ENCODE peak calls at places on chromosomes 1 and 21, in five cellular contexts. Q, W, C, Y and Z are unnamed samples.

GRCh38 chr1:175725684-175726083 is 17.7 kb downstream of the TNR start:
- DNase-seq in Q (no peak), W (no peak), C (peak), Y (no peak), Z (peak)

GRCh38 chr1:33140153-33141149 is 41.4 kb downstream of the TRIM62 start:
- DNase-seq in Q (no peak), W (no peak), C (no peak), Y (peak), Z (peak)

GRCh38 chr1:247639381-247639981 is 34.1 kb downstream of the OR2G3 start:
- DNase-seq in Q (no peak), W (peak), C (peak), Y (peak), Z (peak)

GRCh38 chr1:77744576-77744975 is 15.1 kb downstream of the USP33 start:
- DNase-seq in Q (no peak), W (no peak), C (no peak), Y (no peak), Z (peak)

GRCh38 chr1:206703647-206704046 is 18.9 kb downstream of the MAPKAPK2 start:
- DNase-seq in Q (no peak), W (no peak), C (no peak), Y (no peak), Z (peak)

GRCh38 chr1:206797534-206798383 is 25.5 kb upstream of the IL10 start:
- DNase-seq in Q (no peak), W (no peak), C (peak), Y (no peak), Z (peak)

GRCh38 chr21:38637161-38637560 is 138.9 kb upstream of the ERG start:
- DNase-seq in Q (no peak), W (no peak), C (no peak), Y (no peak), Z (no peak)

GRCh38 chr1:203264052-203264501 is 34.6 kb upstream of the CHIT1 start:
- DNase-seq in Q (no peak), W (no peak), C (no peak), Y (no peak), Z (no peak)